ENCODE peak calls at places on chromosome 2, in six cellular contexts. One of them, this sample, is unnamed.
A peak's percentile ranks its signal among the peaks of the same experiment; 100 is the strongest.

GRCh38 chr2:210363261-210363660 is 48.3 kb upstream of the MYL1 start:
- DNase-seq in pons: no peak
- DNase-seq in skeletal muscle cell: no peak
- DNase-seq in GF-D8: no peak
- DNase-seq in neural crest cell: no peak
- DNase-seq in pancreas: no peak
- DNase-seq in this sample: no peak

GRCh38 chr2:218169757-218170546 is 3.2 kb upstream of the CXCR1 start:
- DNase-seq in pons: no peak
- DNase-seq in skeletal muscle cell: no peak
- DNase-seq in GF-D8: no peak
- DNase-seq in neural crest cell: no peak
- DNase-seq in pancreas: peak; percentile 12
- DNase-seq in this sample: no peak

GRCh38 chr2:145918951-145919350 is 1399.0 kb upstream of the ZEB2 start:
- DNase-seq in pons: peak; percentile 7
- DNase-seq in skeletal muscle cell: no peak
- DNase-seq in GF-D8: no peak
- DNase-seq in neural crest cell: no peak
- DNase-seq in pancreas: no peak
- DNase-seq in this sample: no peak

GRCh38 chr2:101609434-101609833 is 88.1 kb upstream of the MAP4K4 start:
- DNase-seq in pons: no peak
- DNase-seq in skeletal muscle cell: no peak
- DNase-seq in GF-D8: no peak
- DNase-seq in neural crest cell: no peak
- DNase-seq in pancreas: no peak
- DNase-seq in this sample: no peak

GRCh38 chr2:176464886-176465564 is 195.8 kb downstream of the MTX2 start:
- DNase-seq in pons: peak; percentile 57
- DNase-seq in skeletal muscle cell: no peak
- DNase-seq in GF-D8: no peak
- DNase-seq in neural crest cell: no peak
- DNase-seq in pancreas: no peak
- DNase-seq in this sample: no peak

GRCh38 chr2:13014783-13015182 is 298.0 kb downstream of the TRIB2 start:
- DNase-seq in pons: no peak
- DNase-seq in skeletal muscle cell: no peak
- DNase-seq in GF-D8: no peak
- DNase-seq in neural crest cell: no peak
- DNase-seq in pancreas: no peak
- DNase-seq in this sample: no peak

GRCh38 chr2:231367178-231367577 is 28.3 kb upstream of the B3GNT7 start:
- DNase-seq in pons: no peak
- DNase-seq in skeletal muscle cell: no peak
- DNase-seq in GF-D8: no peak
- DNase-seq in neural crest cell: no peak
- DNase-seq in pancreas: no peak
- DNase-seq in this sample: no peak

GRCh38 chr2:20173496-20174402 is 51.2 kb downstream of the SDC1 start:
- DNase-seq in pons: no peak
- DNase-seq in skeletal muscle cell: no peak
- DNase-seq in GF-D8: no peak
- DNase-seq in neural crest cell: no peak
- DNase-seq in pancreas: no peak
- DNase-seq in this sample: no peak

GRCh38 chr2:119689218-119689617 is 10.2 kb downstream of the TMEM177 start:
- DNase-seq in pons: no peak
- DNase-seq in skeletal muscle cell: no peak
- DNase-seq in GF-D8: no peak
- DNase-seq in neural crest cell: no peak
- DNase-seq in pancreas: no peak
- DNase-seq in this sample: no peak

GRCh38 chr2:127154396-127154795 is 47.4 kb upstream of the BIN1 start:
- DNase-seq in pons: no peak
- DNase-seq in skeletal muscle cell: no peak
- DNase-seq in GF-D8: no peak
- DNase-seq in neural crest cell: no peak
- DNase-seq in pancreas: no peak
- DNase-seq in this sample: no peak

GRCh38 chr2:3282056-3282998 is 95.3 kb downstream of the EIPR1 start:
- DNase-seq in pons: peak; percentile 56
- DNase-seq in skeletal muscle cell: no peak
- DNase-seq in GF-D8: no peak
- DNase-seq in neural crest cell: no peak
- DNase-seq in pancreas: peak; percentile 25
- DNase-seq in this sample: no peak

GRCh38 chr2:98387478-98387877 is 41.2 kb downstream of the CNGA3 start:
- DNase-seq in pons: no peak
- DNase-seq in skeletal muscle cell: no peak
- DNase-seq in GF-D8: no peak
- DNase-seq in neural crest cell: no peak
- DNase-seq in pancreas: no peak
- DNase-seq in this sample: no peak

GRCh38 chr2:26203906-26204305 is 31.0 kb downstream of the GAREM2 start:
- DNase-seq in pons: no peak
- DNase-seq in skeletal muscle cell: no peak
- DNase-seq in GF-D8: no peak
- DNase-seq in neural crest cell: no peak
- DNase-seq in pancreas: no peak
- DNase-seq in this sample: no peak

GRCh38 chr2:163859951-163860350 is 124.1 kb upstream of the FIGN start:
- DNase-seq in pons: no peak
- DNase-seq in skeletal muscle cell: no peak
- DNase-seq in GF-D8: no peak
- DNase-seq in neural crest cell: no peak
- DNase-seq in pancreas: no peak
- DNase-seq in this sample: no peak

GRCh38 chr2:2392332-2392731 is 61.3 kb upstream of the MYT1L start:
- DNase-seq in pons: no peak
- DNase-seq in skeletal muscle cell: no peak
- DNase-seq in GF-D8: no peak
- DNase-seq in neural crest cell: no peak
- DNase-seq in pancreas: no peak
- DNase-seq in this sample: no peak

GRCh38 chr2:135745545-135745944 is 3.9 kb downstream of the UBXN4 start:
- DNase-seq in pons: no peak
- DNase-seq in skeletal muscle cell: no peak
- DNase-seq in GF-D8: no peak
- DNase-seq in neural crest cell: no peak
- DNase-seq in pancreas: no peak
- DNase-seq in this sample: no peak

GRCh38 chr2:7845332-7845731 is 836.5 kb upstream of the ID2 start:
- DNase-seq in pons: no peak
- DNase-seq in skeletal muscle cell: peak; percentile 67
- DNase-seq in GF-D8: no peak
- DNase-seq in neural crest cell: no peak
- DNase-seq in pancreas: no peak
- DNase-seq in this sample: no peak

GRCh38 chr2:217510790-217511291 is 492.0 kb downstream of the TNS1 start:
- DNase-seq in pons: peak; percentile 88
- DNase-seq in skeletal muscle cell: peak; percentile 55
- DNase-seq in GF-D8: no peak
- DNase-seq in neural crest cell: peak; percentile 68
- DNase-seq in pancreas: peak; percentile 29
- DNase-seq in this sample: peak; percentile 73

This sample was measured in HFF-Myc.